ENCODE peak calls at places on chromosomes 5 and 9, in five cellular contexts. J is neural progenitor cell, L is A549, B is testis, K is heart left ventricle. E is an unnamed sample.

GRCh38 chr5:56567278-56567677 is 248.1 kb upstream of the MAP3K1 start:
- DNase-seq in J (no peak), L (no peak), B (no peak), K (no peak), E (no peak)

GRCh38 chr5:98779264-98779877 is 5.9 kb downstream of the RGMB start:
- DNase-seq in J (no peak), L (no peak), B (no peak), K (no peak), E (no peak)

GRCh38 chr9:120693609-120694008 is 20.7 kb downstream of the MEGF9 start:
- DNase-seq in J (no peak), L (peak), B (no peak), K (no peak), E (no peak)

GRCh38 chr5:179487145-179487544 is 63.2 kb upstream of the RUFY1 start:
- DNase-seq in J (no peak), L (no peak), B (no peak), K (no peak), E (no peak)

GRCh38 chr5:54722846-54723433 is 205.4 kb downstream of the SNX18 start:
- DNase-seq in J (peak), L (no peak), B (no peak), K (no peak), E (no peak)

GRCh38 chr9:36499156-36499886 is 73.4 kb upstream of the MELK start:
- DNase-seq in J (peak), L (no peak), B (no peak), K (no peak), E (no peak)

GRCh38 chr9:84322830-84323229 is 17.7 kb downstream of the SLC28A3 start:
- DNase-seq in J (no peak), L (no peak), B (no peak), K (no peak), E (no peak)

GRCh38 chr5:2188661-2189060 is 305.9 kb upstream of the IRX4 start:
- DNase-seq in J (no peak), L (no peak), B (no peak), K (no peak), E (no peak)

GRCh38 chr5:50727149-50727496 is 60.7 kb downstream of the PARP8 start:
- DNase-seq in J (no peak), L (no peak), B (no peak), K (no peak), E (no peak)

GRCh38 chr5:131783357-131783756 is 13.5 kb downstream of the FNIP1 start:
- DNase-seq in J (no peak), L (no peak), B (no peak), K (no peak), E (no peak)
- TF ChIP-seq CTCF in J (no peak), L (no peak), B (no peak), K (no peak), E (no peak)

GRCh38 chr9:12973702-12974101 is 198.9 kb downstream of the LURAP1L start:
- DNase-seq in J (no peak), L (no peak), B (no peak), K (no peak), E (no peak)
- H3K4me3 ChIP-seq in J (no peak), L (no peak), B (no peak), K (no peak), E (no peak)

DNA sequence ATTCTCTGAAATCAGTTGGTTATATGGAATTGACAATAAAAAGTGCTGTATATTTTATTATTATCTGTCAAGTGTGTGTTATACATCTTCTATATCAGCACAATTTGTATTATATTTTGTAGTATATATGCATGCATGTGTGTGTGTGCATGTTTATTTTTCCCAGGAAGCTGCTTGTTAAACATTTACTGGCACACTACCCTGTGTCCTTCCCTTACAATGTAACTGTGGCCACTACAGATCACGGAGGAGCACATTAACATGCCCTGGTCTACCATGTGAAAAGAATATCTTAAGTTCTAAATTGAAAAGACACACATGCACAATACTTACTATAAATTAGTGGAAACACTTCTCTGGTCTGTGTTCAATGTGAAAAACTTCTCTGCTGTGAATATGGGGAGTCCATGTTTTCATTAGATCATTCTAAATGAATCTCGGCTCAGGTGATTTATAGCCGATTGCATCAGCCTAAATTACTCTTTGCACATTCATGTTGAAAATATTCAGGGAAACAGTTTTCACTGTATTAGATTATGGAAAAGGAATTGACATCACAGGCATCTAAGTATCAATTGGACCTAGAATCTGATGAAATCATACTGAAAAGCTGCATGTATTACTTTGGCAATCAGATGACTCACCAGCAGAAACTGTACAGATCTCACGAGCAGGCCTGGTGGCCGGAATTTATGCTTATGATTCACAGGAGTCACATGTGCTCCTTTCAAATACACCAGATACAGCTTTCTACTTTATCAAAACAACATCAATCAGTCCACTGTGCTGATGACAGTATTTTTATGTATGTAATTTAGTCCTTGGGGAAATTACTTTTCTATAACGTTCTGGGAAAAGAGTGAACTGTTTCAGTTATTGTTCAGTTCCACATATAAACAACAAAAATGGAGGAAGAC is 39.4 kb downstream of the LURAP1L start:
- DNase-seq in J (no peak), L (peak), B (peak), K (no peak), E (peak)
- TF ChIP-seq CTCF in J (no peak), L (peak), B (no peak), K (peak), E (no peak)

GRCh38 chr5:107669543-107670027 is 1.2 kb downstream of the EFNA5 start:
- DNase-seq in J (peak), L (peak), B (no peak), K (peak), E (peak)
- H3K4me3 ChIP-seq in J (peak), L (peak), B (peak), K (peak), E (peak)